ENCODE peak calls at places on chromosomes 11 and 22, in six cellular contexts. I is neural crest cell, K is adrenal gland, N is skeletal muscle cell, S is HuH-7, J is A549. X is an unnamed sample.

GRCh38 chr22:21623402-21623970 is 6.3 kb downstream of the YDJC start:
- DNase-seq in I (no peak), K (no peak), N (no peak), S (no peak), J (no peak), X (no peak)

GRCh38 chr11:126337472-126338241 is 17.8 kb upstream of the ST3GAL4 start:
- DNase-seq in I (no peak), K (peak), N (no peak), S (no peak), J (no peak), X (no peak)

GRCh38 chr22:23179381-23180294 is 671 bp upstream of the BCR start:
- DNase-seq in I (no peak), K (peak), N (no peak), S (peak), J (no peak), X (peak)

GRCh38 chr22:48923909-48924475 is 903.7 kb downstream of the BRD1 start:
- DNase-seq in I (no peak), K (no peak), N (no peak), S (no peak), J (no peak), X (no peak)

GRCh38 chr11:2211113-2211971 is 39.7 kb upstream of the TH start:
- DNase-seq in I (no peak), K (no peak), N (no peak), S (peak), J (no peak), X (peak)

GRCh38 chr11:62443390-62444201 is 24.8 kb downstream of the SCGB1A1 start:
- DNase-seq in I (no peak), K (peak), N (no peak), S (no peak), J (no peak), X (peak)

GRCh38 chr11:45578286-45578685 is 87.1 kb downstream of the CHST1 start:
- DNase-seq in I (no peak), K (no peak), N (no peak), S (no peak), J (no peak), X (no peak)

GRCh38 chr22:19874307-19875060 is 19.8 kb upstream of the GNB1L start:
- DNase-seq in I (no peak), K (peak), N (no peak), S (no peak), J (no peak), X (peak)

GRCh38 chr11:118010738-118011461 is 24.7 kb downstream of the IL10RA start:
- DNase-seq in I (no peak), K (peak), N (no peak), S (no peak), J (no peak), X (peak)

GRCh38 chr11:78689558-78690153 is 115.0 kb upstream of the NARS2 start:
- DNase-seq in I (no peak), K (no peak), N (no peak), S (no peak), J (no peak), X (no peak)

GRCh38 chr11:44593194-44593593 is 27.7 kb downstream of the CD82 start:
- DNase-seq in I (no peak), K (no peak), N (peak), S (no peak), J (no peak), X (no peak)

GRCh38 chr22:49951001-49951677 is 9.4 kb upstream of the PIM3 start:
- DNase-seq in I (no peak), K (no peak), N (no peak), S (no peak), J (no peak), X (no peak)

GRCh38 chr11:78717031-78717430 is 142.4 kb upstream of the NARS2 start:
- DNase-seq in I (no peak), K (no peak), N (no peak), S (no peak), J (no peak), X (no peak)

GRCh38 chr11:120324932-120325810 is at the start of gene TLCD5:
- DNase-seq in I (peak), K (peak), N (no peak), S (no peak), J (peak), X (peak)

GRCh38 chr11:116224154-116224888 is 548.5 kb downstream of the BUD13 start:
- DNase-seq in I (peak), K (peak), N (no peak), S (peak), J (peak), X (peak)

GRCh38 chr22:36818010-36818642 is 1.3 kb upstream of the PVALB start:
- DNase-seq in I (no peak), K (no peak), N (no peak), S (no peak), J (no peak), X (no peak)

GRCh38 chr11:2898366-2899079 is 12.9 kb upstream of the CDKN1C start:
- DNase-seq in I (no peak), K (peak), N (peak), S (no peak), J (no peak), X (peak)

GRCh38 chr11:113546757-113547507 is 71.7 kb upstream of the DRD2 start:
- DNase-seq in I (no peak), K (no peak), N (no peak), S (no peak), J (no peak), X (no peak)

GRCh38 chr11:83827940-83828554 is 541.9 kb upstream of the CCDC90B start:
- DNase-seq in I (peak), K (no peak), N (no peak), S (peak), J (peak), X (no peak)

GRCh38 chr22:21996175-21996574 is 13.6 kb upstream of the TOP3B start:
- DNase-seq in I (no peak), K (no peak), N (no peak), S (no peak), J (no peak), X (no peak)

GRCh38 chr11:110897035-110897434 is 184.8 kb upstream of the ARHGAP20 start:
- DNase-seq in I (no peak), K (no peak), N (peak), S (no peak), J (no peak), X (no peak)

GRCh38 chr11:11608783-11609232 is 13.0 kb downstream of the GALNT18 start:
- DNase-seq in I (no peak), K (no peak), N (no peak), S (no peak), J (no peak), X (no peak)

GRCh38 chr11:72673943-72674828 is at the start of gene PDE2A:
- DNase-seq in I (peak), K (no peak), N (no peak), S (no peak), J (no peak), X (no peak)

GRCh38 chr11:119306373-119306890 is 10.5 kb downstream of the MCAM start:
- DNase-seq in I (no peak), K (peak), N (peak), S (no peak), J (no peak), X (no peak)

GRCh38 chr11:108754901-108755625 is 90.2 kb downstream of the DDX10 start:
- DNase-seq in I (no peak), K (no peak), N (peak), S (no peak), J (no peak), X (no peak)

GRCh38 chr22:23119492-23120414 is 22.0 kb downstream of the RSPH14 start:
- DNase-seq in I (no peak), K (no peak), N (no peak), S (no peak), J (no peak), X (no peak)

GRCh38 chr22:25404556-25404922 is 159.9 kb upstream of the GRK3 start:
- DNase-seq in I (no peak), K (no peak), N (no peak), S (no peak), J (no peak), X (no peak)

GRCh38 chr11:2525166-2525861 is 80.5 kb downstream of the KCNQ1 start:
- DNase-seq in I (no peak), K (peak), N (no peak), S (no peak), J (no peak), X (peak)

GRCh38 chr22:32335471-32335870 is 22.2 kb upstream of the RFPL3 start:
- DNase-seq in I (no peak), K (no peak), N (no peak), S (no peak), J (no peak), X (no peak)

GRCh38 chr22:35437038-35437437 is 37.1 kb downstream of the MCM5 start:
- DNase-seq in I (no peak), K (no peak), N (no peak), S (peak), J (peak), X (no peak)

GRCh38 chr11:66465371-66466224 is 1.1 kb upstream of the PELI3 start:
- DNase-seq in I (no peak), K (no peak), N (no peak), S (peak), J (no peak), X (no peak)

GRCh38 chr11:12793506-12793905 is 119.3 kb downstream of the TEAD1 start:
- DNase-seq in I (no peak), K (no peak), N (no peak), S (no peak), J (no peak), X (no peak)

GRCh38 chr11:45043755-45044475 is 93.2 kb upstream of the TP53I11 start:
- DNase-seq in I (no peak), K (no peak), N (no peak), S (no peak), J (no peak), X (no peak)

GRCh38 chr11:61587541-61587941 is 6.7 kb upstream of the SYT7 start:
- DNase-seq in I (no peak), K (peak), N (no peak), S (no peak), J (peak), X (peak)

GRCh38 chr11:45366196-45366595 is 80.1 kb upstream of the SYT13 start:
- DNase-seq in I (no peak), K (peak), N (no peak), S (no peak), J (no peak), X (no peak)